ENCODE peak calls at places on chromosome 14, in eight cellular contexts. J is GM12865; S is tibial nerve; E is GM12878; Z is foreskin fibroblast; D is CD4-positive, alpha-beta T cell; X is CD8-positive, alpha-beta T cell; A is BJ. B is an unnamed sample.

GRCh38 chr14:37625597-37626595 is 30.5 kb downstream of the TTC6 start:
- DNase-seq in X (no peak), E (no peak), J (no peak), S (no peak), Z (no peak), D (no peak), A (no peak), B (no peak)

GRCh38 chr14:96630281-96630680 is 128.1 kb downstream of the PAPOLA start:
- DNase-seq in X (no peak), S (no peak), Z (no peak), A (no peak), E (no peak), J (no peak), D (no peak), B (no peak)

GRCh38 chr14:68261092-68261842 is 441.7 kb downstream of the RAD51B start:
- DNase-seq in J (peak), Z (no peak), S (no peak), D (no peak), X (no peak), A (no peak), E (no peak), B (no peak)

GRCh38 chr14:71662291-71662790 is 269.9 kb upstream of the RGS6 start:
- DNase-seq in Z (no peak), D (no peak), X (no peak), J (no peak), S (no peak), E (no peak), A (no peak), B (no peak)

GRCh38 chr14:95265106-95266094 is 54.3 kb downstream of the CLMN start:
- DNase-seq in E (peak), X (no peak), S (no peak), A (peak), D (no peak), J (peak), Z (peak), B (no peak)

GRCh38 chr14:52325126-52325525 is 11.0 kb downstream of the PTGER2 start:
- DNase-seq in Z (no peak), S (no peak), D (no peak), E (peak), A (no peak), J (peak), X (no peak), B (no peak)

GRCh38 chr14:49975799-49976198 is 82.9 kb downstream of the ARF6 start:
- DNase-seq in A (no peak), J (no peak), X (no peak), Z (peak), E (no peak), D (no peak), S (no peak), B (no peak)

GRCh38 chr14:49893309-49894213 is 679 bp downstream of the ARF6 start:
- DNase-seq in S (peak), A (no peak), E (no peak), Z (peak), J (peak), X (peak), D (peak), B (peak)

GRCh38 chr14:104388631-104389325 is 190.8 kb upstream of the C14orf180 start:
- DNase-seq in A (no peak), Z (no peak), S (no peak), X (no peak), J (no peak), E (no peak), D (no peak), B (no peak)

GRCh38 chr14:24809147-24809546 is 175.2 kb upstream of the GZMB start:
- DNase-seq in X (no peak), Z (no peak), J (no peak), S (no peak), D (no peak), A (no peak), E (no peak), B (no peak)

GRCh38 chr14:72634910-72635647 is 258.8 kb downstream of the DPF3 start:
- DNase-seq in D (no peak), E (peak), S (no peak), Z (no peak), J (peak), X (no peak), A (no peak), B (no peak)

GRCh38 chr14:95500772-95501401 is 15.6 kb downstream of the SYNE3 start:
- DNase-seq in D (no peak), E (no peak), S (peak), J (no peak), Z (peak), X (no peak), A (peak), B (no peak)

GRCh38 chr14:104101651-104102281 is 16.3 kb downstream of the ASPG start:
- DNase-seq in X (no peak), D (no peak), Z (no peak), J (no peak), A (no peak), S (no peak), E (no peak), B (no peak)

GRCh38 chr14:104212206-104213095 is 74.1 kb downstream of the KIF26A start:
- DNase-seq in X (no peak), D (no peak), J (no peak), E (no peak), Z (no peak), A (no peak), S (no peak), B (no peak)

GRCh38 chr14:28361486-28361885 is 405.1 kb upstream of the FOXG1 start:
- DNase-seq in D (no peak), A (no peak), S (no peak), X (no peak), Z (no peak), J (no peak), E (no peak), B (no peak)

GRCh38 chr14:88879016-88879415 is 54.6 kb downstream of the TTC8 start:
- DNase-seq in E (no peak), A (peak), D (no peak), Z (peak), S (no peak), J (no peak), X (no peak), B (no peak)

GRCh38 chr14:91464615-91465205 is 45.4 kb downstream of the PPP4R3A start:
- DNase-seq in D (no peak), J (no peak), Z (no peak), A (no peak), S (no peak), X (no peak), E (no peak), B (no peak)

GRCh38 chr14:58107041-58107440 is 45.0 kb downstream of the ARMH4 start:
- DNase-seq in X (no peak), A (no peak), J (no peak), S (no peak), D (no peak), Z (no peak), E (no peak), B (no peak)

GRCh38 chr14:49962616-49963015 is 69.7 kb downstream of the ARF6 start:
- DNase-seq in J (peak), X (no peak), Z (no peak), D (no peak), E (no peak), S (no peak), A (no peak), B (no peak)

GRCh38 chr14:55446127-55446736 is 5.8 kb upstream of the TBPL2 start:
- DNase-seq in X (peak), S (peak), D (peak), E (no peak), A (no peak), J (peak), Z (peak), B (no peak)

GRCh38 chr14:82694820-82695219 is 1161.2 kb upstream of the SEL1L start:
- DNase-seq in S (no peak), E (no peak), J (no peak), D (no peak), A (no peak), X (no peak), Z (no peak), B (no peak)

GRCh38 chr14:24817638-24818053 is 183.7 kb upstream of the GZMB start:
- DNase-seq in D (no peak), A (no peak), Z (peak), E (no peak), J (no peak), S (no peak), X (no peak), B (no peak)

GRCh38 chr14:104893435-104894207 is 28.6 kb downstream of the CEP170B start:
- DNase-seq in Z (no peak), X (no peak), E (no peak), D (no peak), A (no peak), S (no peak), J (peak), B (no peak)

GRCh38 chr14:24298892-24299254 is 707 bp downstream of the DHRS1 start:
- DNase-seq in E (no peak), S (no peak), Z (peak), J (no peak), A (no peak), X (peak), D (no peak), B (no peak)

GRCh38 chr14:95255487-95255886 is 64.2 kb downstream of the CLMN start:
- DNase-seq in X (no peak), E (no peak), Z (peak), A (no peak), D (no peak), S (peak), J (peak), B (no peak)

GRCh38 chr14:64421166-64421565 is 33.0 kb downstream of the MTHFD1 start:
- DNase-seq in Z (peak), E (no peak), S (no peak), J (no peak), X (no peak), D (no peak), A (no peak), B (no peak)

GRCh38 chr14:67559639-67560038 is 26.5 kb downstream of the PLEKHH1 start:
- DNase-seq in A (no peak), D (no peak), E (no peak), X (no peak), J (no peak), S (no peak), Z (no peak), B (no peak)

GRCh38 chr14:71539660-71540285 is 392.5 kb upstream of the RGS6 start:
- DNase-seq in S (no peak), J (no peak), Z (peak), A (no peak), D (no peak), E (no peak), X (no peak), B (no peak)

GRCh38 chr14:73489481-73490175 is 1.1 kb upstream of the RIOX1 start:
- DNase-seq in J (no peak), Z (peak), D (no peak), S (no peak), E (no peak), A (no peak), X (no peak), B (no peak)

GRCh38 chr14:90903101-90903500 is 86.9 kb upstream of the TTC7B start:
- DNase-seq in D (peak), S (peak), J (peak), Z (peak), X (peak), A (no peak), E (peak), B (no peak)

GRCh38 chr14:100982764-100983163 is 79.2 kb upstream of the RTL1 start:
- DNase-seq in X (no peak), J (no peak), A (no peak), Z (peak), E (no peak), S (no peak), D (no peak), B (no peak)

GRCh38 chr14:59336078-59336477 is 129.1 kb downstream of the GPR135 start:
- DNase-seq in A (no peak), S (no peak), E (no peak), Z (peak), D (no peak), J (no peak), X (no peak), B (no peak)

GRCh38 chr14:68397371-68397779 is 395.5 kb downstream of the ZFP36L1 start:
- DNase-seq in S (peak), J (no peak), A (no peak), Z (no peak), X (no peak), E (no peak), D (no peak), B (no peak)

GRCh38 chr14:92890830-92891598 is 31.9 kb upstream of the CHGA start:
- DNase-seq in X (no peak), D (no peak), E (no peak), Z (no peak), A (no peak), S (no peak), J (no peak), B (no peak)

GRCh38 chr14:31745741-31746140 is 184.5 kb downstream of the NUBPL start:
- DNase-seq in J (no peak), S (no peak), Z (no peak), X (no peak), D (no peak), E (no peak), A (no peak), B (no peak)

GRCh38 chr14:68393178-68393763 is 399.6 kb downstream of the ZFP36L1 start:
- DNase-seq in S (no peak), E (no peak), D (no peak), A (no peak), J (no peak), Z (no peak), X (no peak), B (no peak)

GRCh38 chr14:50839048-50839447 is 8.1 kb upstream of the NIN start:
- DNase-seq in A (no peak), E (no peak), D (no peak), Z (peak), S (no peak), X (no peak), J (peak), B (no peak)

GRCh38 chr14:102565331-102565887 is 27.0 kb upstream of the RCOR1 start:
- DNase-seq in A (no peak), S (no peak), X (no peak), E (peak), D (no peak), Z (no peak), J (peak), B (no peak)
- TF ChIP-seq CTCF in A (no peak), S (no peak), X (no peak), E (no peak), D (no peak), Z (no peak), J (no peak), B (no peak)

DNA sequence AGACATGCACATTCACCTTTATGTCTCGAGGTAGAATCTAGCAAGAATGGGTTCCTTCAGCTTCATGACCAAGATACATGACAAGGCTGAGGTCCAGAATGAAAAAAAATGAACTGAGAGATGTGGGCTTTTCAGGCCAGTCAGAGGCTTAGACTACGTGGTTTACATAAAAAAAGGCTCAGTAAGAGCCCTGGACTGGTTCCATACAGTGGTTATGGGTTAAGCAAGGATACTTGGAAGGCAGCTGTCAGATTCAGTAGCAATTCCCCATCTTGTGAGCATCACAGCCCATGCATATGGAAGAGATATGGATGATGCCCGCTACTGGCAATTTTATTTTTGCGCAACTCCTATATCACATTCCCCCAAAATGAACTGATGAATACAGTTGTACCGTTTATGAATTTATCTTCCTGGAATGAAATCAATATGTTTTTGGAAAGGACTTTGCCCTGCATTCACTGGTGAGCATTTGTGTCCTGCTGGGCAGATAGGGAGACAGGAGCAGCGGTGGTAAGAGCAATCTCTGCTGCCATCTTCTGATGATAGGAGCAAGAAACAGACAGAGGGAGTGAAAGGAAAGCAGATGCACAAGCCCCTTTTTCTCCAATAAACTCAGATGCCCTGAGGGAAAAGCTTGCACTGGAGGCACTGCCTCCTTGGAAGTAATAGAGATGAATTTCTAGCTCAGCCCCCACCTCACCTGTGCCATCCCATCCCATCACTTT is 280.4 kb downstream of the GALC start:
- DNase-seq in E (no peak), A (no peak), D (no peak), Z (peak), J (no peak), X (no peak), S (no peak), B (no peak)
- TF ChIP-seq CTCF in E (no peak), A (no peak), D (no peak), Z (no peak), J (no peak), X (no peak), S (no peak), B (no peak)

DNA sequence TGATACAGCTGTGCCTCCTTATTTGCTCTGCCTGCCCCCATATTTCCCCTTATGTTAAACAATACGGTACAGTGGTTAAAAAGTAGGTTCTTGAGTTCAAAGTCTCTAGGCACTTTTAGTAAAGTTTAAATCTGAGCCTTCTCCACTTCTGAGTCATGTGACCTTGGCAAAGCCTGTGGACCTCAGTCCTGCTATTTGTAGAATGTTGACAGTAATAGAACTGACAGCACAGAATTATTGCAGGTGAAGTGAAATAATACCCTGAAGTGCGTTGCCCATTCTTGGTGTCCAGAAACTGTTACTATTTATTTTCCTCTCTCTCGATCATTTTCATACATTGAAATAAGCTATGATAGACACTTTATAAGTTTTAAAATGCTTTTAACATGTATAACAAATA is 499.7 kb downstream of the EGLN3 start:
- DNase-seq in A (no peak), S (no peak), J (no peak), X (no peak), D (no peak), E (no peak), Z (peak), B (no peak)
- TF ChIP-seq CTCF in A (no peak), S (no peak), J (no peak), X (no peak), D (no peak), E (no peak), Z (no peak), B (no peak)

DNA sequence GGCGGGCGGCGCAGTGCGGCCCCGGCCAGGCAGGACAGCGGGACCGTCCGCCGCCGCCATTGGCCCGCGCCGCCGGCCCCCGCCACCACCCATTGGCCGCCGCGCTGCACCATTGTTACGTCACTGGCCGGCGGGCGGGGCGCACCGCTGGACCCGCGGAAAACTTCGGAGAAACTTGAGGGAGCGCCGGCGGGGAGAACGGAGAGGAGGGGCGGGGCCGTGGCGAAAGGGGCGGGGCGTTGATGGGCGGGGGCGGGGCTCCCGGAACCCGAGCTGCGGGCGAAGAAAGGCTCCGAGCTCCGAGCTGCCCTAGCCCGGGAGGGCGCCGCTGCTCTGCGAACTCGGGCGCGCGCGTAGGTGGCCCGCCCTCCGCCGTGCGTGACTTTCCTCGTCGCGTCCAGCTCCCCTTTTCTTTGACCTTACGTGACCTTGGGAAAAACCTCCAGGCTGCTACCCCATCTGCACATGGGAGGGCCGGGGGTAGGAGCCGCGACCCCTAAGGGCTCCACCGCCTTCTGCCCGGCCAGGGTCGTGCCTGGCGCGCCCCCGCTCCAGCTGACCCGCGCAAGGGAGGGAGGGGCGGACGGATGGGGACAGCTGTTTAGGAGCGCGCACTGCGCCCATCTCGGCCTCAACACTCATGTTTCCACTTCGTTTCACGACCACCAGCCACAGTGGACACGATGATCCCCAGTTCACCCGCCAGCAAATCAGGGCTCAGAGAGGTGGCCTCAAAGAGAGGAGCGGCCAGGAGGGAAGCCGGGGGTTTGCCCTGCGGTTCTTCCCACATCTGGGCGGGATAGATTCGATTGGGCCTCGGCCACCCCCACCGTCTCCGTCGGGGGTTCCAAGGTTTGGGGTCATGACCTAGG is at the start of gene ANKRD9:
- DNase-seq in Z (peak), E (peak), D (peak), X (peak), S (peak), J (peak), A (peak), B (peak)
- TF ChIP-seq CTCF in Z (no peak), E (no peak), D (no peak), X (no peak), S (no peak), J (no peak), A (no peak), B (no peak)

GRCh38 chr14:81269100-81269978 is 48.6 kb upstream of the GTF2A1 start:
- DNase-seq in S (peak), J (peak), Z (peak), X (no peak), A (peak), D (no peak), E (peak), B (no peak)
- TF ChIP-seq CTCF in S (peak), J (peak), Z (peak), X (peak), A (peak), D (peak), E (peak), B (no peak)

DNA sequence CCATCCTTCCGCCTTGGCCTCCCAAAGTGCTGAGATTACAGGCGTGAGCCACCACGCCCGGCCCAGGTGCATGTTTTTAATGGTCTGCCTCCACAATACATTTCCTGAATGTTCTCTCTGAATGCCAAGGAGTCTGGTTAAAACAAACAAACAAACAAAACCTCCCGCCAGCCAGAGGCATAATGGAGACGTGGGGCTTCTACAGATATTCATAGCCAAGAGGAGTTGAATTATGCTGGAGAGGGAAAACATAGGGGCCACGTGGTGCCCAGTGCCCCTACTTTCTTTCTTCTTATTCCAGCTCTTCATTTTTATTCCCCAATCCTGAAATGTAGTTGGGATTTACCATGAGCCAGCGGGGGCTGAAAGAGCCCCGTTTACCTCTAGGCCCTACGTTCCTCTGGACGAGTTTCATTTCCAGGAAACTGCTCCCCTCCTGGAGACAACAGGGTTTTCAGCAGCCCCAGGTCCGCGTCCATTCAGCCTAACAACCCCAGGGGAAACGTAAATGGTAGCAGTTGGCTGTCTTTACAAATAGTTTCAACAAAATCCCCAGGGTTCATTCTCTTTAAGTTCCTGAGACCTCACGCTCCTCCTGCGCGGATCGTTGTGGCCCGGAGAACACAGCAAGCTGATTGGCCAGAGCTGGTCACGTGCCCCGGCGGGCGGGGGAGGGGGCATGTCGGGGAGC is 108.5 kb upstream of the ESRRB start:
- DNase-seq in Z (peak), S (peak), E (no peak), J (no peak), X (no peak), A (no peak), D (no peak), B (peak)
- TF ChIP-seq CTCF in Z (peak), S (no peak), E (no peak), J (no peak), X (no peak), A (peak), D (no peak), B (no peak)

B was measured in omental fat pad.